ENCODE peak calls at places on chromosomes 12 and 14, in four cellular contexts. S is NCI-H524; X is naive thymus-derived CD4-positive, alpha-beta T cell; V is RWPE1. E is an unnamed sample.

GRCh38 chr14:51093371-51094281 is 1.3 kb downstream of the TRIM9 start:
- DNase-seq in S (peak), X (peak), V (no peak), E (peak)

GRCh38 chr12:11824736-11825135 is 175.3 kb downstream of the ETV6 start:
- DNase-seq in S (no peak), X (no peak), V (no peak), E (no peak)

GRCh38 chr14:98940693-98941437 is 331.1 kb downstream of the BCL11B start:
- DNase-seq in S (no peak), X (no peak), V (no peak), E (no peak)

GRCh38 chr14:75375983-75376382 is 51.8 kb upstream of the JDP2 start:
- DNase-seq in S (no peak), X (no peak), V (no peak), E (no peak)

GRCh38 chr14:100203962-100204834 is 34.7 kb upstream of the YY1 start:
- DNase-seq in S (no peak), X (no peak), V (peak), E (no peak)

GRCh38 chr14:22882529-22883190 is 362 bp upstream of the REM2 start:
- DNase-seq in S (no peak), X (no peak), V (peak), E (no peak)

GRCh38 chr12:67593041-67593870 is 55.3 kb upstream of the DYRK2 start:
- DNase-seq in S (no peak), X (no peak), V (peak), E (no peak)

GRCh38 chr12:108881953-108882352 is 2.1 kb downstream of the DAO start:
- DNase-seq in S (peak), X (no peak), V (peak), E (no peak)

GRCh38 chr12:76074701-76075336 is 9.7 kb downstream of the NAP1L1 start:
- DNase-seq in S (no peak), X (no peak), V (no peak), E (no peak)

GRCh38 chr12:51751657-51752056 is 96.9 kb downstream of the FIGNL2 start:
- DNase-seq in S (no peak), X (no peak), V (no peak), E (no peak)

GRCh38 chr12:1328385-1328784 is 266.0 kb downstream of the FBXL14 start:
- DNase-seq in S (no peak), X (no peak), V (no peak), E (peak)

GRCh38 chr14:79011091-79011919 is 841.1 kb downstream of the NRXN3 start:
- DNase-seq in S (peak), X (no peak), V (peak), E (peak)

GRCh38 chr14:104035300-104035699 is 50.2 kb upstream of the ASPG start:
- DNase-seq in S (peak), X (no peak), V (no peak), E (no peak)

GRCh38 chr12:113818833-113819232 is 147.3 kb downstream of the RBM19 start:
- DNase-seq in S (no peak), X (no peak), V (no peak), E (peak)

GRCh38 chr14:72906316-72906715 is 12.4 kb upstream of the DPF3 start:
- DNase-seq in S (no peak), X (no peak), V (no peak), E (no peak)

GRCh38 chr12:1799882-1800645 is 20.3 kb upstream of the LRTM2 start:
- DNase-seq in S (no peak), X (no peak), V (no peak), E (no peak)

GRCh38 chr12:62865860-62866407 is 69.0 kb downstream of the PPM1H start:
- DNase-seq in S (no peak), X (no peak), V (no peak), E (peak)

GRCh38 chr12:124861898-124862676 is 1.6 kb downstream of the SCARB1 start:
- DNase-seq in S (peak), X (no peak), V (no peak), E (peak)

GRCh38 chr12:26513357-26514043 is 318.1 kb downstream of the SSPN start:
- DNase-seq in S (no peak), X (no peak), V (no peak), E (no peak)

GRCh38 chr14:78245238-78245637 is 75.1 kb downstream of the NRXN3 start:
- DNase-seq in S (no peak), X (no peak), V (no peak), E (no peak)

GRCh38 chr12:90360300-90360699 is 594.7 kb downstream of the CCER1 start:
- DNase-seq in S (no peak), X (no peak), V (peak), E (no peak)

GRCh38 chr14:64960762-64961276 is 11.3 kb downstream of the RAB15 start:
- DNase-seq in S (peak), X (no peak), V (no peak), E (peak)

GRCh38 chr12:66746489-66747201 is 67.8 kb upstream of the GRIP1 start:
- DNase-seq in S (no peak), X (no peak), V (no peak), E (no peak)